ENCODE peak calls at places on chromosome 1, in ten cellular contexts. One of them, this sample, is unnamed.

GRCh38 chr1:19432943-19433609 is 52.3 kb downstream of the CAPZB start:
- DNase-seq in activated CD8-positive, alpha-beta memory T cell treated with anti-CD3 and anti-CD28 coated beads for 24 hours: no peak
- DNase-seq in stimulated activated CD4-positive, alpha-beta T cell treated with anti-CD3 and anti-CD28 coated beads, TNF-alpha, amount 100 ng/mL, for 24 hours: no peak
- DNase-seq in PC-3: no peak
- DNase-seq in EL: no peak
- DNase-seq in SK-N-SH: no peak
- DNase-seq in psoas muscle: no peak
- DNase-seq in GM12865: no peak
- DNase-seq in neural crest cell: no peak
- DNase-seq in HEK293T: no peak
- DNase-seq in this sample: no peak

GRCh38 chr1:34906756-34907155 is 22.7 kb downstream of the DLGAP3 start:
- DNase-seq in activated CD8-positive, alpha-beta memory T cell treated with anti-CD3 and anti-CD28 coated beads for 24 hours: no peak
- DNase-seq in stimulated activated CD4-positive, alpha-beta T cell treated with anti-CD3 and anti-CD28 coated beads, TNF-alpha, amount 100 ng/mL, for 24 hours: no peak
- DNase-seq in PC-3: no peak
- DNase-seq in EL: no peak
- DNase-seq in SK-N-SH: no peak
- DNase-seq in psoas muscle: no peak
- DNase-seq in GM12865: no peak
- DNase-seq in neural crest cell: no peak
- DNase-seq in HEK293T: no peak
- DNase-seq in this sample: no peak

GRCh38 chr1:1213153-1213918 is 617 bp downstream of the TNFRSF4 start:
- DNase-seq in activated CD8-positive, alpha-beta memory T cell treated with anti-CD3 and anti-CD28 coated beads for 24 hours: peak
- DNase-seq in stimulated activated CD4-positive, alpha-beta T cell treated with anti-CD3 and anti-CD28 coated beads, TNF-alpha, amount 100 ng/mL, for 24 hours: no peak
- DNase-seq in PC-3: no peak
- DNase-seq in EL: no peak
- DNase-seq in SK-N-SH: peak
- DNase-seq in psoas muscle: peak
- DNase-seq in GM12865: no peak
- DNase-seq in neural crest cell: no peak
- DNase-seq in HEK293T: no peak
- DNase-seq in this sample: no peak

GRCh38 chr1:222994506-222995229 is 148.4 kb downstream of the TLR5 start:
- DNase-seq in activated CD8-positive, alpha-beta memory T cell treated with anti-CD3 and anti-CD28 coated beads for 24 hours: no peak
- DNase-seq in stimulated activated CD4-positive, alpha-beta T cell treated with anti-CD3 and anti-CD28 coated beads, TNF-alpha, amount 100 ng/mL, for 24 hours: no peak
- DNase-seq in PC-3: peak
- DNase-seq in EL: peak
- DNase-seq in SK-N-SH: no peak
- DNase-seq in psoas muscle: no peak
- DNase-seq in GM12865: no peak
- DNase-seq in neural crest cell: no peak
- DNase-seq in HEK293T: no peak
- DNase-seq in this sample: no peak

GRCh38 chr1:24318988-24319863 is at the start of gene GRHL3:
- DNase-seq in activated CD8-positive, alpha-beta memory T cell treated with anti-CD3 and anti-CD28 coated beads for 24 hours: no peak
- DNase-seq in stimulated activated CD4-positive, alpha-beta T cell treated with anti-CD3 and anti-CD28 coated beads, TNF-alpha, amount 100 ng/mL, for 24 hours: no peak
- DNase-seq in PC-3: peak
- DNase-seq in EL: no peak
- DNase-seq in SK-N-SH: no peak
- DNase-seq in psoas muscle: no peak
- DNase-seq in GM12865: no peak
- DNase-seq in neural crest cell: no peak
- DNase-seq in HEK293T: no peak
- DNase-seq in this sample: no peak

GRCh38 chr1:4517559-4517958 is 136.8 kb upstream of the AJAP1 start:
- DNase-seq in activated CD8-positive, alpha-beta memory T cell treated with anti-CD3 and anti-CD28 coated beads for 24 hours: no peak
- DNase-seq in stimulated activated CD4-positive, alpha-beta T cell treated with anti-CD3 and anti-CD28 coated beads, TNF-alpha, amount 100 ng/mL, for 24 hours: no peak
- DNase-seq in PC-3: no peak
- DNase-seq in EL: no peak
- DNase-seq in SK-N-SH: no peak
- DNase-seq in psoas muscle: no peak
- DNase-seq in GM12865: no peak
- DNase-seq in neural crest cell: no peak
- DNase-seq in HEK293T: no peak
- DNase-seq in this sample: no peak

GRCh38 chr1:183461350-183461749 is 10.9 kb upstream of the SMG7 start:
- DNase-seq in activated CD8-positive, alpha-beta memory T cell treated with anti-CD3 and anti-CD28 coated beads for 24 hours: no peak
- DNase-seq in stimulated activated CD4-positive, alpha-beta T cell treated with anti-CD3 and anti-CD28 coated beads, TNF-alpha, amount 100 ng/mL, for 24 hours: no peak
- DNase-seq in PC-3: peak
- DNase-seq in EL: peak
- DNase-seq in SK-N-SH: no peak
- DNase-seq in psoas muscle: no peak
- DNase-seq in GM12865: no peak
- DNase-seq in neural crest cell: no peak
- DNase-seq in HEK293T: no peak
- DNase-seq in this sample: no peak

GRCh38 chr1:7984826-7985225 is 23.3 kb downstream of the PARK7 start:
- DNase-seq in activated CD8-positive, alpha-beta memory T cell treated with anti-CD3 and anti-CD28 coated beads for 24 hours: no peak
- DNase-seq in stimulated activated CD4-positive, alpha-beta T cell treated with anti-CD3 and anti-CD28 coated beads, TNF-alpha, amount 100 ng/mL, for 24 hours: no peak
- DNase-seq in PC-3: no peak
- DNase-seq in EL: no peak
- DNase-seq in SK-N-SH: no peak
- DNase-seq in psoas muscle: no peak
- DNase-seq in GM12865: no peak
- DNase-seq in neural crest cell: no peak
- DNase-seq in HEK293T: no peak
- DNase-seq in this sample: no peak

GRCh38 chr1:6546326-6546725 is 8.0 kb downstream of the NOL9 start:
- DNase-seq in activated CD8-positive, alpha-beta memory T cell treated with anti-CD3 and anti-CD28 coated beads for 24 hours: no peak
- DNase-seq in stimulated activated CD4-positive, alpha-beta T cell treated with anti-CD3 and anti-CD28 coated beads, TNF-alpha, amount 100 ng/mL, for 24 hours: no peak
- DNase-seq in PC-3: no peak
- DNase-seq in EL: no peak
- DNase-seq in SK-N-SH: no peak
- DNase-seq in psoas muscle: no peak
- DNase-seq in GM12865: no peak
- DNase-seq in neural crest cell: no peak
- DNase-seq in HEK293T: no peak
- DNase-seq in this sample: no peak

GRCh38 chr1:227370463-227371254 is 52.4 kb upstream of the CDC42BPA start:
- DNase-seq in activated CD8-positive, alpha-beta memory T cell treated with anti-CD3 and anti-CD28 coated beads for 24 hours: no peak
- DNase-seq in stimulated activated CD4-positive, alpha-beta T cell treated with anti-CD3 and anti-CD28 coated beads, TNF-alpha, amount 100 ng/mL, for 24 hours: no peak
- DNase-seq in PC-3: peak
- DNase-seq in EL: peak
- DNase-seq in SK-N-SH: no peak
- DNase-seq in psoas muscle: no peak
- DNase-seq in GM12865: no peak
- DNase-seq in neural crest cell: no peak
- DNase-seq in HEK293T: no peak
- DNase-seq in this sample: peak

GRCh38 chr1:110787328-110788071 is 85.4 kb upstream of the CD53 start:
- DNase-seq in activated CD8-positive, alpha-beta memory T cell treated with anti-CD3 and anti-CD28 coated beads for 24 hours: no peak
- DNase-seq in stimulated activated CD4-positive, alpha-beta T cell treated with anti-CD3 and anti-CD28 coated beads, TNF-alpha, amount 100 ng/mL, for 24 hours: no peak
- DNase-seq in PC-3: no peak
- DNase-seq in EL: no peak
- DNase-seq in SK-N-SH: no peak
- DNase-seq in psoas muscle: no peak
- DNase-seq in GM12865: peak
- DNase-seq in neural crest cell: no peak
- DNase-seq in HEK293T: no peak
- DNase-seq in this sample: no peak

GRCh38 chr1:182913401-182913800 is 39.6 kb downstream of the SHCBP1L start:
- DNase-seq in activated CD8-positive, alpha-beta memory T cell treated with anti-CD3 and anti-CD28 coated beads for 24 hours: no peak
- DNase-seq in stimulated activated CD4-positive, alpha-beta T cell treated with anti-CD3 and anti-CD28 coated beads, TNF-alpha, amount 100 ng/mL, for 24 hours: no peak
- DNase-seq in PC-3: no peak
- DNase-seq in EL: no peak
- DNase-seq in SK-N-SH: no peak
- DNase-seq in psoas muscle: no peak
- DNase-seq in GM12865: no peak
- DNase-seq in neural crest cell: no peak
- DNase-seq in HEK293T: no peak
- DNase-seq in this sample: no peak

GRCh38 chr1:38265293-38266196 is 219.0 kb upstream of the POU3F1 start:
- DNase-seq in activated CD8-positive, alpha-beta memory T cell treated with anti-CD3 and anti-CD28 coated beads for 24 hours: no peak
- DNase-seq in stimulated activated CD4-positive, alpha-beta T cell treated with anti-CD3 and anti-CD28 coated beads, TNF-alpha, amount 100 ng/mL, for 24 hours: no peak
- DNase-seq in PC-3: no peak
- DNase-seq in EL: no peak
- DNase-seq in SK-N-SH: no peak
- DNase-seq in psoas muscle: peak
- DNase-seq in GM12865: no peak
- DNase-seq in neural crest cell: no peak
- DNase-seq in HEK293T: no peak
- DNase-seq in this sample: no peak